ENCODE peak calls at places on chromosomes 1 and 21, in four cellular contexts. W, G, T and Y are unnamed samples.

GRCh38 chr1:197972406-197972805 is 55.2 kb downstream of the LHX9 start:
- DNase-seq in W (no peak), G (no peak), T (no peak), Y (no peak)

GRCh38 chr1:212958175-212958574 is 7.8 kb downstream of the VASH2 start:
- DNase-seq in G (no peak), T (no peak), W (peak), Y (no peak)

GRCh38 chr1:27488523-27489138 is 1.3 kb downstream of the WASF2 start:
- DNase-seq in T (peak), G (peak), W (peak), Y (peak)

GRCh38 chr1:112268408-112268807 is 127.6 kb upstream of the CTTNBP2NL start:
- DNase-seq in G (no peak), T (no peak), W (no peak), Y (no peak)

GRCh38 chr1:81174811-81175476 is 625.8 kb upstream of the ADGRL2 start:
- DNase-seq in W (peak), T (peak), G (no peak), Y (no peak)

GRCh38 chr21:34351786-34352241 is 12.0 kb upstream of the KCNE2 start:
- DNase-seq in T (peak), G (peak), W (no peak), Y (peak)

GRCh38 chr1:7264101-7264500 is 478.8 kb downstream of the CAMTA1 start:
- DNase-seq in T (no peak), G (no peak), W (no peak), Y (no peak)

GRCh38 chr1:47755368-47755990 is 241.7 kb downstream of the TRABD2B start:
- DNase-seq in W (no peak), T (peak), G (peak), Y (peak)

GRCh38 chr1:176815621-176816020 is 348.9 kb downstream of the ASTN1 start:
- DNase-seq in T (no peak), G (no peak), W (no peak), Y (no peak)

GRCh38 chr1:94463765-94464330 is 45.7 kb downstream of the ABCD3 start:
- DNase-seq in T (peak), G (peak), W (peak), Y (peak)

DNA sequence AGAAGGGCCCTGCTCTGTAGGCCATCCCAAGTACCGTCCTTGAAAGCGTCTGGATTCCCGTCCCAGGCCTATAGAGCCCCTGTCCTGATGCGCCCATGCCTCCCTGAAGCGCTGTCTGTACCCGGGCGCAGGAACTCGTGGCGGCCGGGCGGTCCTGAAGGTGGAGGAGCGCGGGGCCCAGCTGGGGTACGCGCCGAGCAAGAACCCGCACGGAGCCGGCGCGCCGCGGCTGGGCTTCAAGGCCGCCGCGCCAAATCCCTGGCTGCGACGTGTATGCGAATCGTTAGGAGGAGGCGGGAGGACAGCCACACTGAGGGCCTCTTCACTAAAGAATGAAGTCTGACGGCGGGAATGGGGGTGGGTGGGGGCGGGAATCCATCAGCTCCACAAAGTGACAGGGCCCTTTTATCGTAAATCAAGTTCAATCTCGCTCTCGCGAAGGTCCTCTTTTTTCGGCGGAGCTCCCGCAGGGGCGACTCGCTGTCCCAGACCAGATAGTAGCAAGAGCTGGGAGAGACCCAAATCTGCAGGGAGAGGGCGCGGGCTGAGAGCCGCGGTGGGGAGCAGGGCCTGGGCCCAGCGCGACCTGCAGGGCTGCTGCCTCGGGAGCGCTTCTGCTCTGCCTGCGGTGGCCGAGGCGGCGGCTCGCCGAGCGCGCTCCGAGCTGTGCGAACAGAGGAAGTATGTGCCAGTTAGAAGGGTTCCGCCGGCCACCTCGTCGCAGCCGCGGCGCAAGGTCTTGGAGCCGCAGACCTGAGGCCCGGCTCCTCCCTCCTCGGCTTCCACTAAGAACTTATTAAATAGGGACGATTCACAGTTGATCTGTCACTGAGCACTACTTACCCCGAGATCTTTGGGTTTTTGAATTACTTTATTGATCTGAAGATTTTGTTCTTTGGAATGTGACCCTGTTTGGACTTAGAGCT is 10.4 kb downstream of the BARHL2 start:
- DNase-seq in G (peak), T (peak), W (no peak), Y (peak)
- TF ChIP-seq EZH2 in G (peak), T (peak), W (peak), Y (no peak)

GRCh38 chr1:162629077-162629637 is 3.1 kb upstream of the DDR2 start:
- DNase-seq in G (no peak), T (peak), W (peak), Y (no peak)
- TF ChIP-seq EZH2 in G (no peak), T (no peak), W (no peak), Y (no peak)

GRCh38 chr1:932178-932520 is 8.4 kb downstream of the SAMD11 start:
- DNase-seq in W (no peak), T (no peak), G (no peak), Y (no peak)

GRCh38 chr1:928825-929661 is 5.3 kb downstream of the SAMD11 start:
- DNase-seq in G (no peak), T (no peak), W (no peak), Y (peak)

GRCh38 chr1:930633-931138 is 7.0 kb downstream of the SAMD11 start:
- DNase-seq in G (no peak), T (no peak), W (no peak), Y (no peak)

GRCh38 chr1:931380-932177 is 7.9 kb downstream of the SAMD11 start:
- DNase-seq in T (no peak), W (no peak), G (no peak), Y (no peak)

GRCh38 chr1:929712-930632 is 6.2 kb downstream of the SAMD11 start:
- DNase-seq in G (no peak), W (no peak), T (no peak), Y (no peak)
- TF ChIP-seq EZH2 in G (no peak), W (no peak), T (no peak), Y (no peak)

GRCh38 chr1:109112652-109113285 is 1.1 kb upstream of the ELAPOR1 start:
- DNase-seq in T (peak), G (peak), W (peak), Y (peak)
- TF ChIP-seq EZH2 in T (no peak), G (peak), W (no peak), Y (peak)

GRCh38 chr1:160400646-160401486 is 502 bp downstream of the VANGL2 start:
- DNase-seq in T (no peak), G (peak), W (no peak), Y (peak)

GRCh38 chr1:160404094-160404493 is 3.7 kb downstream of the VANGL2 start:
- DNase-seq in T (no peak), W (no peak), G (no peak), Y (no peak)

GRCh38 chr1:160403244-160403643 is 2.9 kb downstream of the VANGL2 start:
- DNase-seq in W (no peak), G (no peak), T (no peak), Y (no peak)

GRCh38 chr1:160401487-160401805 is 1.1 kb downstream of the VANGL2 start:
- DNase-seq in G (no peak), T (no peak), W (no peak), Y (no peak)

DNA sequence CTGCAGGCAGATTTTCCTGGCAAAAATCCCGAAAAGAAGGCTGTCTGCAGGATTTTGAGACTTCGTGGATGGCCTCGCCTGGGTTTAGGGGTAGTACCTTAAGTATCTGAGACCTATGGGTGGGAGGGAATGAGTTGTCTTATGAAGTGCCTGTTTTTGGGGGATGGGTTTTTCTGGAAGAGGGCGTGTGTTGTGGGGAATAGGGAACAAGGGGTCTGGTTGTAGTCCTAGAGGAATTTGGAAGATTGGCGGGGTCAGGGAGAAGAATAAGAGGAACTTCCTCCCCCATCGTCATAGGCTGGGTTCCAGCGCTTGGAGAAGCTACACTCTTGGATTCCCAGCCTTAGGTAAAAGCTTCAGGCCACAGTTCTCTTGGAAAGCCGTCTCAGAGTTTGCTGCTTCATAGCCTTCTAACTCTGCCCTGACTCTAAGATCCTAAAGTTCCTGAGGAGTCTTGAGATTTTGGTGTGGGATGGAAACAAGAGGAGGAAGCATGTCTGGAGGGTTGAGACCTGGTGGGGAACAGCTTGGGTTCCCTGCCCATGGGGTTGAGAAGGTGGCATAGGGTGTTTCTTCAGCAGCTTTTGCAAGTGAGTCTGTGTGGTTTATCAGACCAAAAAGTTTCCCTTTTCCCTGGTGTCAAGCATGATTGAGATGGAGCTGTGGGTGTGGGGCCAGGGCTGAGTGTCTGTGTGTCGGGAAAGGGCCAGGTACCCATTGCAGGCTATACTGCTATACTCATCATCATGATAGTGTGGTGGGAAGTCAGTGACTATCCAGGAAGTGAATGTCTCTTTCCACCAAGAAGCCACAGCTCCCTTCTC is 1.8 kb downstream of the VANGL2 start:
- DNase-seq in T (no peak), W (no peak), G (no peak), Y (no peak)
- TF ChIP-seq EZH2 in T (no peak), W (no peak), G (no peak), Y (no peak)